ENCODE peak calls at places on chromosomes 1 and 21, in five cellular contexts. M is pons; P is ELF-1; W is GOT3; X is activated CD4-positive, alpha-beta T cell treated with anti-CD3 and anti-CD28 coated beads, Interleukin-2, amount 50 U/mL, for 1 hour. E is an unnamed sample.

GRCh38 chr1:172530000-172530399 is 3.0 kb upstream of the SUCO start:
- DNase-seq in M (no peak), P (no peak), W (no peak), X (no peak), E (no peak)

GRCh38 chr1:180601512-180601911 is 30.3 kb upstream of the XPR1 start:
- DNase-seq in M (no peak), P (no peak), W (no peak), X (no peak), E (no peak)

GRCh38 chr21:34770581-34770980 is 101.8 kb downstream of the CLIC6 start:
- DNase-seq in M (no peak), P (no peak), W (no peak), X (no peak), E (no peak)

GRCh38 chr1:10508511-10508951 is 33.8 kb downstream of the PEX14 start:
- DNase-seq in M (no peak), P (peak; percentile 90), W (no peak), X (no peak), E (no peak)

GRCh38 chr1:8083739-8084484 is 57.8 kb upstream of the ERRFI1 start:
- DNase-seq in M (no peak), P (no peak), W (no peak), X (no peak), E (no peak)

GRCh38 chr1:163538682-163539081 is 216.9 kb downstream of the NUF2 start:
- DNase-seq in M (no peak), P (no peak), W (no peak), X (no peak), E (no peak)

GRCh38 chr21:39867198-39867650 is at the start of gene PCP4:
- DNase-seq in M (peak; percentile 43), P (peak; percentile 90), W (no peak), X (peak; percentile 2), E (no peak)

GRCh38 chr21:46322351-46323226 is 1.1 kb downstream of the C21orf58 start:
- DNase-seq in M (no peak), P (peak; percentile 50), W (no peak), X (no peak), E (no peak)

GRCh38 chr1:118304722-118305344 is 119.8 kb upstream of the SPAG17 start:
- DNase-seq in M (no peak), P (peak; percentile 16), W (no peak), X (no peak), E (no peak)

GRCh38 chr1:31934706-31935629 is 3.2 kb downstream of the PTP4A2 start:
- DNase-seq in M (peak; percentile 41), P (no peak), W (no peak), X (no peak), E (no peak)

GRCh38 chr1:224343679-224344078 is 13.0 kb upstream of the CNIH4 start:
- DNase-seq in M (no peak), P (peak; percentile 14), W (no peak), X (no peak), E (no peak)

GRCh38 chr1:28867850-28868249 is 46.5 kb upstream of the EPB41 start:
- DNase-seq in M (no peak), P (no peak), W (no peak), X (no peak), E (no peak)

GRCh38 chr1:23593556-23594148 is 34.4 kb upstream of the ID3 start:
- DNase-seq in M (no peak), P (peak; percentile 83), W (no peak), X (no peak), E (no peak)

GRCh38 chr1:153178922-153179321 is 24.3 kb upstream of the LELP1 start:
- DNase-seq in M (no peak), P (no peak), W (no peak), X (no peak), E (no peak)

GRCh38 chr1:165424454-165425283 is 20.3 kb downstream of the RXRG start:
- DNase-seq in M (peak; percentile 41), P (no peak), W (no peak), X (no peak), E (no peak)

GRCh38 chr1:207407655-207408256 is 46.4 kb upstream of the CR2 start:
- DNase-seq in M (no peak), P (no peak), W (no peak), X (no peak), E (no peak)

GRCh38 chr1:53477626-53478025 is 18.4 kb downstream of the DMRTB1 start:
- DNase-seq in M (no peak), P (no peak), W (no peak), X (no peak), E (no peak)

GRCh38 chr21:28294046-28294445 is 698.6 kb downstream of the LTN1 start:
- DNase-seq in M (no peak), P (no peak), W (no peak), X (no peak), E (no peak)

GRCh38 chr1:221829327-221830011 is 87.6 kb upstream of the DUSP10 start:
- DNase-seq in M (no peak), P (no peak), W (no peak), X (peak; percentile 15), E (no peak)

GRCh38 chr21:19326581-19327319 is 923.2 kb upstream of the TMPRSS15 start:
- DNase-seq in M (no peak), P (no peak), W (no peak), X (no peak), E (no peak)

GRCh38 chr1:115170972-115171392 is 81.7 kb upstream of the TSPAN2 start:
- DNase-seq in M (no peak), P (no peak), W (no peak), X (no peak), E (no peak)

GRCh38 chr1:219155140-219155539 is 18.5 kb upstream of the LYPLAL1 start:
- DNase-seq in M (no peak), P (no peak), W (no peak), X (no peak), E (no peak)

GRCh38 chr1:17167783-17168479 is 37.0 kb upstream of the PADI1 start:
- DNase-seq in M (no peak), P (peak; percentile 50), W (peak; percentile 53), X (no peak), E (no peak)

GRCh38 chr1:32703479-32704291 is 1.1 kb upstream of the SYNC start:
- DNase-seq in M (no peak), P (peak; percentile 78), W (peak; percentile 77), X (no peak), E (peak; percentile 53)

GRCh38 chr1:222454196-222454595 is 93.7 kb downstream of the HHIPL2 start:
- DNase-seq in M (no peak), P (no peak), W (no peak), X (no peak), E (no peak)

GRCh38 chr1:156006666-156007376 is 13.9 kb downstream of the SSR2 start:
- DNase-seq in M (no peak), P (peak; percentile 89), W (no peak), X (no peak), E (no peak)

GRCh38 chr1:17438176-17438976 is 1.1 kb downstream of the RCC2 start:
- DNase-seq in M (peak; percentile 57), P (peak; percentile 76), W (no peak), X (peak; percentile 40), E (peak; percentile 23)

GRCh38 chr1:43931711-43932660 is 1.6 kb upstream of the ARTN start:
- DNase-seq in M (no peak), P (no peak), W (no peak), X (no peak), E (no peak)

GRCh38 chr1:209652873-209653401 is 712 bp upstream of the LAMB3 start:
- DNase-seq in M (peak; percentile 99), P (peak; percentile 92), W (no peak), X (peak; percentile 1), E (no peak)

GRCh38 chr21:38913120-38913975 is 107.6 kb downstream of the ETS2 start:
- DNase-seq in M (no peak), P (peak; percentile 78), W (no peak), X (peak; percentile 3), E (peak; percentile 30)

GRCh38 chr1:214665606-214666110 is 62.7 kb downstream of the CENPF start:
- DNase-seq in M (no peak), P (no peak), W (no peak), X (no peak), E (no peak)

GRCh38 chr1:52523376-52523775 is 29.5 kb downstream of the TUT4 start:
- DNase-seq in M (no peak), P (no peak), W (no peak), X (no peak), E (no peak)

GRCh38 chr1:24594328-24594598 is 38.4 kb downstream of the NCMAP start:
- DNase-seq in M (no peak), P (no peak), W (no peak), X (no peak), E (no peak)

E was measured in thoracic aorta.